ENCODE peak calls at places on chromosomes 1 and 21, in seven cellular contexts. O, M, L, G, T, N and Z are unnamed samples.

GRCh38 chr1:218374972-218375371 is 29.8 kb downstream of the TGFB2 start:
- DNase-seq in O (no peak), M (no peak), L (no peak), G (no peak), T (peak; percentile 27), N (peak; percentile 85), Z (no peak)

GRCh38 chr1:85278853-85279314 is 2.5 kb upstream of the BCL10 start:
- DNase-seq in O (no peak), M (no peak), L (no peak), G (peak; percentile 87), T (peak; percentile 95), N (peak; percentile 96), Z (peak; percentile 77)

GRCh38 chr21:31678478-31678877 is 19.0 kb downstream of the SOD1 start:
- DNase-seq in O (no peak), M (no peak), L (no peak), G (no peak), T (no peak), N (no peak), Z (no peak)

GRCh38 chr21:33327792-33328433 is 3.1 kb downstream of the IFNAR1 start:
- DNase-seq in O (no peak), M (no peak), L (no peak), G (no peak), T (no peak), N (no peak), Z (no peak)

GRCh38 chr21:46099476-46099875 is 1.6 kb downstream of the COL6A2 start:
- DNase-seq in O (peak; percentile 34), M (peak; percentile 57), L (no peak), G (no peak), T (peak; percentile 74), N (peak; percentile 57), Z (peak; percentile 55)

GRCh38 chr1:23556661-23557470 is 2.4 kb downstream of the ID3 start:
- DNase-seq in O (peak; percentile 25), M (peak; percentile 37), L (no peak), G (peak; percentile 44), T (peak; percentile 81), N (no peak), Z (no peak)

GRCh38 chr1:8427986-8428385 is 110.1 kb downstream of the SLC45A1 start:
- DNase-seq in O (no peak), M (no peak), L (no peak), G (no peak), T (no peak), N (no peak), Z (no peak)

GRCh38 chr1:53938136-53938830 is 7.2 kb downstream of the IFT25 start:
- DNase-seq in O (no peak), M (no peak), L (no peak), G (no peak), T (peak; percentile 45), N (peak; percentile 77), Z (no peak)

GRCh38 chr1:199574949-199575348 is 452.6 kb upstream of the NR5A2 start:
- DNase-seq in O (no peak), M (no peak), L (no peak), G (no peak), T (no peak), N (no peak), Z (no peak)

GRCh38 chr1:246113555-246114095 is 393.5 kb downstream of the SMYD3 start:
- DNase-seq in O (no peak), M (no peak), L (no peak), G (no peak), T (no peak), N (no peak), Z (no peak)

GRCh38 chr21:21714396-21714795 is 716.2 kb downstream of the NCAM2 start:
- DNase-seq in O (no peak), M (no peak), L (no peak), G (no peak), T (peak; percentile 85), N (peak; percentile 5), Z (no peak)

GRCh38 chr1:6179564-6180175 is 451 bp downstream of the CHD5 start:
- DNase-seq in O (peak; percentile 37), M (no peak), L (no peak), G (no peak), T (peak; percentile 38), N (no peak), Z (no peak)

GRCh38 chr1:232143315-232143886 is 486.5 kb downstream of the SIPA1L2 start:
- DNase-seq in O (peak; percentile 44), M (peak; percentile 53), L (no peak), G (no peak), T (peak; percentile 16), N (no peak), Z (no peak)

GRCh38 chr1:182664281-182664680 is 20.1 kb downstream of the RGS8 start:
- DNase-seq in O (no peak), M (no peak), L (no peak), G (no peak), T (no peak), N (no peak), Z (no peak)

GRCh38 chr1:204301171-204301957 is 58.4 kb downstream of the PLEKHA6 start:
- DNase-seq in O (no peak), M (no peak), L (no peak), G (no peak), T (peak; percentile 61), N (peak; percentile 46), Z (no peak)

GRCh38 chr1:153804112-153804511 is 28.9 kb downstream of the SLC27A3 start:
- DNase-seq in O (no peak), M (no peak), L (no peak), G (no peak), T (no peak), N (no peak), Z (no peak)

GRCh38 chr1:115797491-115797890 is 29.0 kb upstream of the CASQ2 start:
- DNase-seq in O (peak; percentile 51), M (no peak), L (no peak), G (no peak), T (no peak), N (no peak), Z (no peak)

GRCh38 chr1:234597894-234598293 is 12.1 kb downstream of the IRF2BP2 start:
- DNase-seq in O (peak; percentile 56), M (peak; percentile 63), L (peak; percentile 81), G (no peak), T (peak; percentile 67), N (peak; percentile 58), Z (peak; percentile 52)

DNA sequence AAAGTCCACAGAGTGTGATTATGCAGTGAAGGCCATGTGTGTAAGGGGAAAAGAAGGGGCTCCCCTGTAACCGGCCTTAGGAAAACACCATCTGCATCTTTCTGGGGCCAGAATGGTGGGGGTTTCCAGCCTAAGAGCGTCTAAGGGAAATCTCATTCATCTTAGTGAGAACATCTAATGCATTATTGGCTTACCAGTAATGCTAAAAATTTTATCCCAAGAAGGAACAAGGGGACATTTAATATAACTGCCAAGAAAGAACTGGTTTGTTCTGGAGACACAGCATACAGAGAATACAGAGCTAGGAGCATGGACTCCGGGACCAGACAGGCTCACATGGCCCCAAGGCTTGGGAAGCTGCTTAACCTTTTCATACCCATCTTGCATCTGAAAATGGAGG is 58.3 kb upstream of the DSCAM start:
- DNase-seq in O (no peak), M (no peak), L (no peak), G (no peak), T (no peak), N (no peak), Z (no peak)
- TF ChIP-seq EZH2phosphoT487 in O (no peak), M (no peak), L (no peak), G (no peak), T (no peak), N (no peak), Z (no peak)

DNA sequence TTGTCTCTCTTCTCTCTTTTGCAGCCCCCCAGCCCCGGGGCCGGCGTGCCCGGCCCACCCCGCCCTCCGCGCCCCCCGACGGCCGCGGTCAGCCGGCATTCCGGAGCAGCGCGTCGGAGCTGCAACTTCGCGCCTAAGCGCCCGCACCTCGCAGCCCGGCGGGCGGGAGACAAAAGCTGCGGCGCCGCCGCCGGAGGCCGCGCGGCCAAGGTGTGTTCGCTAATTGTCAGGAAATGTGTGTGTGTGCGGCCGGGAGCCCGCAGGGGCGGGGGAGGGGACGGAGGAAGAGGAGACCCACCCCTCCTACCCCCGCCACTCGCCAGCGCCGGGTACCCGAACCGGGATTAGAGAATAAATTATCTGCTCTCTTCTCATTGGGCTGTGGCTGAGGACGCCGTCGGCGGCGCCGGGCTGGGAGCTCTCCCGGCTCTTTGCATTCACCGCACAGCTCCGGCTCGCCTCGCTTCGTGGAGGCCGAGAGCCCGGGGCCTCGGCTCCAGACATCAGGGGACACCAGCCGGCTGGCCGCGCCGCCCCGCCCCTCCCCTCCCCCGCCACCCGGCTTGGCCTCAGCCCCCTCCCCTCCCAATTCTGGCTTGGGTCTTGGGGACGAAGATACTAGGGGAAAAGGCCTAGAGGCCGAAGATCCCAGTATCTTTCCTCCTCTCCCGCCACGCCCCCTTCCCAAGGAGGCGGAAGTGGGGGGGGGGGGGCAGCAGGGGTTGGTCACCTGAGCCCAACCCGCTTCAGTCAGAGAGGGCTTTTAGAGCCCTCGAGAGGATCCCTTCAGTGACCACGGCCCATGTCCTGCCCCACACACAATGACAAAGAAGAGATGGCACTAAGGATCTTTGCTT is 1.3 kb upstream of the BLACAT1 start:
- DNase-seq in O (peak; percentile 93), M (peak; percentile 90), L (no peak), G (no peak), T (no peak), N (no peak), Z (no peak)
- TF ChIP-seq EZH2 in O (no peak), M (no peak), L (peak; percentile 25), G (no peak), T (no peak), N (peak; percentile 86), Z (peak; percentile 63)

DNA sequence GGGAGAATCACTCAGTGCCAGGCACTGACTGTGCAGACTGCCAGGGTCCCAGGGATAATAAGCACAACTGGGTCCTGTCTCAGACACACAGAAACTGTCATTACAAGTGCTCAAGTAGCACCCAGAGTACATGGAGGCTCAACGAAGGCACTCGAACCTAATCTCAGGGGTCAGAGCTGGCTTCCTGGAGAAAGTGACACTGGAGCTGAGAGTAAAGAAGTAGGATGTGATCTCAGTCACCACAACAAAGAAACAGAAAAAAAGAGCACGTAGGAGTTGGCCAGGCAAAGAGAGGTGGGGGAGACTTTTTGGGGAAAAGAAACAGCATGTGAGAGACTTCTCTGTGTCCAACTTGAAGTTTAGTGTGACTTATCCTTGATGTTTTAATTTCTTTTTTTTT is 1.3 kb downstream of the CATSPER4 start:
- DNase-seq in O (no peak), M (no peak), L (peak; percentile 36), G (no peak), T (no peak), N (no peak), Z (no peak)
- H2AFZ ChIP-seq in O (no peak overlapping the region), M (no peak overlapping the region), L (no peak overlapping the region), G (no peak overlapping the region), T (no peak overlapping the region), N (no peak overlapping the region), Z (no peak overlapping the region)

GRCh38 chr1:212794561-212795014 is 2.9 kb downstream of the TATDN3 start:
- DNase-seq in O (no peak), M (no peak), L (peak; percentile 90), G (no peak), T (no peak), N (no peak), Z (no peak)
- TF ChIP-seq EZH2phosphoT487 in O (no peak), M (no peak), L (no peak), G (no peak), T (no peak), N (no peak), Z (no peak)

GRCh38 chr1:166165661-166166399 is 971 bp downstream of the FAM78B start:
- DNase-seq in O (peak; percentile 41), M (peak; percentile 50), L (no peak), G (no peak), T (peak; percentile 6), N (no peak), Z (peak; percentile 11)
- TF ChIP-seq EZH2 in O (peak; percentile 90), M (peak; percentile 53), L (no peak), G (no peak), T (no peak), N (no peak), Z (no peak)

GRCh38 chr21:40952551-40953330 is 105.8 kb upstream of the DSCAM start:
- DNase-seq in O (no peak), M (no peak), L (peak; percentile 4), G (no peak), T (no peak), N (no peak), Z (no peak)
- H2AFZ ChIP-seq in O (no peak overlapping the region), M (no peak overlapping the region), L (no peak overlapping the region), G (no peak overlapping the region), T (no peak overlapping the region), N (no peak overlapping the region), Z (no peak overlapping the region)